ENCODE peak calls at places on chromosomes 13 and 19, in ten cellular contexts. E is chondrocyte, G is fibroblast of the aortic adventitia, W is Peyer's patch, Y is osteocyte, H is neural progenitor cell, I is tibial nerve, R is HL-60, V is breast epithelium, D is left lung. O is an unnamed sample.

GRCh38 chr13:38309397-38309796 is 40.3 kb upstream of the UFM1 start:
- DNase-seq in E (no peak), G (no peak), W (no peak), Y (no peak), H (no peak), I (no peak), R (no peak), V (no peak), D (no peak), O (no peak)

GRCh38 chr13:65287405-65287804 is 1942.7 kb downstream of the PCDH9 start:
- DNase-seq in E (no peak), G (no peak), W (no peak), Y (no peak), H (no peak), I (no peak), R (no peak), V (no peak), D (no peak), O (no peak)

GRCh38 chr19:50333235-50333736 is 4.1 kb upstream of the KCNC3 start:
- DNase-seq in E (peak), G (peak), W (peak), Y (peak), H (peak), I (peak), R (peak), V (peak), D (peak), O (peak)

GRCh38 chr19:29798783-29799182 is 13.0 kb upstream of the CCNE1 start:
- DNase-seq in E (no peak), G (peak), W (no peak), Y (no peak), H (no peak), I (no peak), R (no peak), V (no peak), D (no peak), O (no peak)

GRCh38 chr19:18300930-18301717 is 19.7 kb upstream of the JUND start:
- DNase-seq in E (no peak), G (peak), W (peak), Y (no peak), H (no peak), I (peak), R (no peak), V (no peak), D (peak), O (no peak)

GRCh38 chr13:113122571-113123225 is at the start of gene F10:
- DNase-seq in E (peak), G (peak), W (peak), Y (peak), H (peak), I (peak), R (no peak), V (peak), D (peak), O (peak)

GRCh38 chr19:21765151-21765550 is 2.2 kb downstream of the ZNF100 start:
- DNase-seq in E (no peak), G (no peak), W (no peak), Y (no peak), H (no peak), I (no peak), R (no peak), V (no peak), D (no peak), O (no peak)

GRCh38 chr19:16876904-16877361 is 11.9 kb upstream of the F2RL3 start:
- DNase-seq in E (no peak), G (no peak), W (no peak), Y (no peak), H (no peak), I (no peak), R (no peak), V (no peak), D (peak), O (no peak)

GRCh38 chr13:35499131-35500051 is 22.9 kb upstream of the MAB21L1 start:
- DNase-seq in E (no peak), G (no peak), W (no peak), Y (no peak), H (peak), I (no peak), R (no peak), V (no peak), D (no peak), O (no peak)

GRCh38 chr13:28716511-28716910 is 2.3 kb downstream of the SLC46A3 start:
- DNase-seq in E (no peak), G (peak), W (peak), Y (no peak), H (no peak), I (no peak), R (no peak), V (no peak), D (no peak), O (no peak)

GRCh38 chr19:39810424-39810823 is 23.5 kb downstream of the DYRK1B start:
- DNase-seq in E (peak), G (no peak), W (no peak), Y (no peak), H (no peak), I (no peak), R (no peak), V (no peak), D (no peak), O (no peak)

GRCh38 chr19:50460161-50460765 is 16.0 kb upstream of the EMC10 start:
- DNase-seq in E (no peak), G (peak), W (no peak), Y (no peak), H (no peak), I (no peak), R (no peak), V (no peak), D (peak), O (no peak)

GRCh38 chr13:106367361-106367781 is 168.1 kb downstream of the EFNB2 start:
- DNase-seq in E (no peak), G (no peak), W (no peak), Y (no peak), H (peak), I (no peak), R (no peak), V (no peak), D (no peak), O (no peak)

GRCh38 chr13:51731759-51732158 is 72.2 kb downstream of the DHRS12 start:
- DNase-seq in E (no peak), G (peak), W (no peak), Y (no peak), H (no peak), I (no peak), R (no peak), V (no peak), D (no peak), O (no peak)

GRCh38 chr13:109383683-109384082 is 402.7 kb downstream of the IRS2 start:
- DNase-seq in E (no peak), G (no peak), W (no peak), Y (no peak), H (no peak), I (no peak), R (no peak), V (no peak), D (no peak), O (no peak)

GRCh38 chr19:1064661-1065605 is 2.0 kb upstream of the ARHGAP45 start:
- DNase-seq in E (no peak), G (peak), W (peak), Y (no peak), H (peak), I (peak), R (no peak), V (no peak), D (peak), O (peak)

GRCh38 chr13:48637601-48638000 is 16.1 kb upstream of the CYSLTR2 start:
- DNase-seq in E (no peak), G (no peak), W (no peak), Y (no peak), H (no peak), I (no peak), R (no peak), V (no peak), D (no peak), O (no peak)

GRCh38 chr19:56398809-56399208 is 5.3 kb upstream of the ZNF583 start:
- DNase-seq in E (no peak), G (no peak), W (no peak), Y (no peak), H (no peak), I (no peak), R (no peak), V (no peak), D (no peak), O (no peak)

GRCh38 chr19:44848036-44848804 is 2.1 kb downstream of the NECTIN2 start:
- DNase-seq in E (no peak), G (peak), W (no peak), Y (no peak), H (peak), I (no peak), R (no peak), V (no peak), D (no peak), O (peak)

GRCh38 chr13:79869326-79869725 is 388.4 kb downstream of the NDFIP2 start:
- DNase-seq in E (no peak), G (no peak), W (no peak), Y (no peak), H (no peak), I (no peak), R (no peak), V (no peak), D (no peak), O (no peak)

GRCh38 chr13:50910483-50910805 is 853 bp downstream of the RNASEH2B start:
- DNase-seq in E (no peak), G (peak), W (no peak), Y (no peak), H (peak), I (peak), R (no peak), V (peak), D (no peak), O (peak)

GRCh38 chr19:506404-507285 is 652 bp upstream of the TPGS1 start:
- DNase-seq in E (peak), G (peak), W (peak), Y (peak), H (peak), I (peak), R (peak), V (peak), D (peak), O (peak)

GRCh38 chr13:43411741-43412140 is 375.0 kb downstream of the ENOX1 start:
- DNase-seq in E (no peak), G (no peak), W (no peak), Y (no peak), H (no peak), I (no peak), R (no peak), V (no peak), D (no peak), O (no peak)

GRCh38 chr13:38921081-38921480 is 69.5 kb downstream of the STOML3 start:
- DNase-seq in E (no peak), G (no peak), W (no peak), Y (no peak), H (no peak), I (no peak), R (no peak), V (no peak), D (no peak), O (no peak)

GRCh38 chr19:7665076-7665475 is 3.8 kb upstream of the RETN start:
- DNase-seq in E (no peak), G (peak), W (no peak), Y (no peak), H (no peak), I (no peak), R (no peak), V (no peak), D (no peak), O (no peak)

GRCh38 chr13:20401958-20402856 is 123.5 kb downstream of the CRYL1 start:
- DNase-seq in E (no peak), G (peak), W (no peak), Y (peak), H (no peak), I (no peak), R (no peak), V (no peak), D (no peak), O (no peak)

GRCh38 chr19:14081797-14082674 is 3.5 kb downstream of the C19orf67 start:
- DNase-seq in E (no peak), G (no peak), W (peak), Y (no peak), H (peak), I (no peak), R (no peak), V (peak), D (peak), O (no peak)

GRCh38 chr19:10780368-10780767 is 55.6 kb downstream of the TMED1 start:
- DNase-seq in E (no peak), G (peak), W (no peak), Y (no peak), H (no peak), I (peak), R (peak), V (no peak), D (no peak), O (no peak)

GRCh38 chr19:21022996-21023395 is 2.5 kb downstream of the ZNF430 start:
- DNase-seq in E (no peak), G (peak), W (no peak), Y (no peak), H (no peak), I (no peak), R (no peak), V (no peak), D (no peak), O (no peak)

GRCh38 chr13:39385621-39386231 is 217.3 kb downstream of the LHFPL6 start:
- DNase-seq in E (no peak), G (peak), W (no peak), Y (no peak), H (peak), I (no peak), R (no peak), V (no peak), D (no peak), O (no peak)

GRCh38 chr19:19526581-19527370 is 1.9 kb upstream of the YJEFN3 start:
- DNase-seq in E (no peak), G (no peak), W (no peak), Y (no peak), H (no peak), I (no peak), R (no peak), V (no peak), D (no peak), O (no peak)

GRCh38 chr19:55487884-55488687 is at the start of gene SSC5D:
- DNase-seq in E (no peak), G (peak), W (no peak), Y (no peak), H (peak), I (no peak), R (peak), V (no peak), D (peak), O (no peak)

GRCh38 chr13:113982296-113982661 is 8.4 kb upstream of the C13orf46 start:
- DNase-seq in E (peak), G (no peak), W (peak), Y (no peak), H (no peak), I (no peak), R (no peak), V (peak), D (peak), O (no peak)

GRCh38 chr19:37361994-37362393 is 8.9 kb upstream of the ZNF527 start:
- DNase-seq in E (no peak), G (no peak), W (no peak), Y (no peak), H (no peak), I (no peak), R (no peak), V (no peak), D (no peak), O (no peak)

DNA sequence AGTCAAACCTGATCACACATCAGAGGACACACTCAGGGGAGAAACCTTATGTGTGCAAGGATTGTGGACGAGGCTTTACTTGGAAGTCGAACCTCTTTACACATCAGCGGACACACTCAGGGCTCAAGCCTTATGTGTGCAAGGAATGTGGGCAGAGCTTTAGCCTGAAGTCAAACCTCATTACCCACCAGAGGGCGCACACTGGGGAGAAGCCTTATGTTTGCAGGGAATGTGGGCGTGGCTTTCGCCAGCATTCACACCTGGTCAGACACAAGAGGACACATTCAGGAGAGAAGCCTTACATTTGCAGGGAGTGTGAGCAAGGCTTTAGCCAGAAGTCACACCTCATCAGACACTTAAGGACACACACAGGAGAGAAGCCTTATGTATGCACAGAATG is 8.2 kb upstream of the ZNF527 start:
- DNase-seq in E (no peak), G (no peak), W (no peak), Y (no peak), H (peak), I (no peak), R (no peak), V (no peak), D (no peak), O (no peak)
- TF ChIP-seq CTCF in E (peak), G (no peak), W (no peak), Y (no peak), H (peak), I (no peak), R (no peak), V (no peak), D (no peak), O (no peak)

GRCh38 chr19:36330226-36330625 is 48.8 kb downstream of the ZFP14 start:
- DNase-seq in E (no peak), G (no peak), W (no peak), Y (no peak), H (no peak), I (no peak), R (no peak), V (no peak), D (no peak), O (no peak)

DNA sequence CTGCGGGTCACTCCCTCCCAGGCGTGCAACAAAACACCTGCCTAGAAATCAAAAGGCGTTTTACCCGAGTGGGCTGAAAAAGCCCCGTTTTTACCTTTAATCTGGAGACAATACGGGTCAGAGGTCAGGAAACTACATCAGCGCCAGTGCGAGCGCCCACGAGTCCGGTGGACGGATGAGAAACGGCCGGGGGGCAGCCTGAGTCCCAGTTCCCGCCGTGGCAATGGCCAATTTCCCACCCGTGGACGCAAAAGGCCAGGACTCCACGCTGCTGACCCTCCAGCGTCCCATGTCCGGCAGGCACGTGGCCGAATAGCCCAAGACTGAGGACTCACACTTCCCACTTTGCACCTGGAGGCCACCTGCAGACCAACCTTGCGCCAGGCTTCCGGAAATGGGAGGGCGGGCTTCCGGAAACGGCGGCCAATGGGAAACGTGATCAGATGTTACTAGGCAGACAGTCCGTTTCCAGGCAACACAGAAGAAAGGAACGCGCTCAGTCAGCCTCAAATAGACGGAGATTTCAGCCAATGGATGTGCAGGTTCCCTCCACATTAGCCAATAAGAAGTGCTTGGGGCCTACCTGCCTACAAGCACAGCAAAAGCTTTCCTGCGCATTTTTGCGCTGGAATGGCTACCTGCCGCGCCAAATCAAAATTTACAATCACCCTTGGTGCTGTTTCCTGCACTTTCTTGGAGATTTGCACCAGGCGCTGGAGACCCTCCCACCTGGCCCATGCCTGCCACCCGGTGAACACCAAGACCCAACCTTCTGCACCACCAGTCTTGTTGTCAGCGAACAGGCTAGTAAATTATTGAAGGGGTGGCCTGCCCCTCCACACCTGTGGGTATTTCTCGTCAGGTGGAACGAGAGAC is 47.4 kb downstream of the ZFP14 start:
- DNase-seq in E (peak), G (peak), W (peak), Y (peak), H (peak), I (peak), R (no peak), V (peak), D (peak), O (peak)
- TF ChIP-seq CTCF in E (peak), G (no peak), W (no peak), Y (no peak), H (peak), I (no peak), R (no peak), V (peak), D (no peak), O (no peak)

GRCh38 chr19:46928951-46929350 is 68.2 kb downstream of the ARHGAP35 start:
- DNase-seq in E (no peak), G (peak), W (no peak), Y (no peak), H (no peak), I (no peak), R (no peak), V (no peak), D (no peak), O (no peak)
- TF ChIP-seq CTCF in E (peak), G (peak), W (no peak), Y (peak), H (peak), I (no peak), R (no peak), V (no peak), D (no peak), O (no peak)

GRCh38 chr13:94992277-94992989 is 280.1 kb upstream of the SOX21 start:
- DNase-seq in E (no peak), G (peak), W (no peak), Y (no peak), H (no peak), I (no peak), R (no peak), V (no peak), D (no peak), O (no peak)

GRCh38 chr13:94987081-94987480 is 274.7 kb upstream of the SOX21 start:
- DNase-seq in E (no peak), G (peak), W (no peak), Y (no peak), H (no peak), I (no peak), R (no peak), V (no peak), D (no peak), O (no peak)

GRCh38 chr13:94987869-94988268 is 275.5 kb upstream of the SOX21 start:
- DNase-seq in E (no peak), G (peak), W (no peak), Y (no peak), H (no peak), I (no peak), R (no peak), V (no peak), D (no peak), O (no peak)

GRCh38 chr13:94984974-94985373 is 272.6 kb upstream of the SOX21 start:
- DNase-seq in E (no peak), G (no peak), W (no peak), Y (no peak), H (no peak), I (no peak), R (no peak), V (no peak), D (no peak), O (no peak)

DNA sequence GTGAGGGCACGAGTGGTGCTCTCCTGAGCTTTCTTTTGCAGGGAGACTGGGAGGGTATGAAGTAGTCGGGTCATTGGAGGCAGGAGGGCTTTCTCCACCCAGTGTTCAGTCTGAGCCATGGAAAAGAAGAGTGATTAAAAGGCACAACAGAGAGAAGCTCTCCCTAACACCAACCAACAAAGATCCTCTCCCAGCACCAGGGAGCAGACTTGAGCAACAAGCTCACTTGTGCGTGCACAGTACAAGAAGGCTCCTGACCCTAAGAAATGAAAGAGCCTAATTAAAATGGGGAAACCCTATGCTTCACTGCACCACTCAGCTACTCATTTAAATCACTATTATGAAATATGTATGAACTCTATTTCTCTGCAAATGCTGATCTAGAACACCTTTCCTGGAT is 276.3 kb upstream of the SOX21 start:
- DNase-seq in E (no peak), G (no peak), W (no peak), Y (no peak), H (peak), I (no peak), R (no peak), V (no peak), D (no peak), O (no peak)
- TF ChIP-seq CTCF in E (peak), G (no peak), W (no peak), Y (no peak), H (peak), I (no peak), R (no peak), V (no peak), D (no peak), O (no peak)

DNA sequence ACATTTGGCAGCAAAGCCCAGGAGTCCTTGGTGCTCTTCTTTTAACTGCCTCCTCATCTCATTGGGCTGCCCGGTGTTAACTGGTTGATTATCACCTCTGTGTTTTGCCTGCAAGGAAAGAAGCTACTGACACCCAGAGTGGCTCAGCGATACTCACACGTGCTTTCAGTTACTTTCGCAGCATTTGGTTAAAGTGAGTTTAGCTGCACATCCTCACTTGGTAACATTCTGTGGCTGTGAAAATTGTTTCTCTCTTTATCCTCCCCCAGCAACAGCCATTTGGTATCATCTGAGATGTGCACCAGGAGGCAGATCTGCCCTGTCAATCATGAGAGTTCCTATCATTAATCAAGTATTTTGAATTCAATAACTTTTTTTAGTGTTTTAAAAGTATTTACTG is 44.6 kb upstream of the GPR183 start:
- DNase-seq in E (no peak), G (no peak), W (no peak), Y (no peak), H (no peak), I (no peak), R (no peak), V (no peak), D (no peak), O (no peak)
- TF ChIP-seq CTCF in E (no peak), G (no peak), W (no peak), Y (no peak), H (no peak), I (no peak), R (no peak), V (no peak), D (no peak), O (no peak)

GRCh38 chr13:44876782-44877324 is 112.4 kb downstream of the NUFIP1 start:
- DNase-seq in E (no peak), G (no peak), W (no peak), Y (no peak), H (peak), I (no peak), R (no peak), V (no peak), D (no peak), O (peak)
- TF ChIP-seq CTCF in E (peak), G (peak), W (no peak), Y (peak), H (peak), I (no peak), R (no peak), V (no peak), D (peak), O (peak)